ENCODE peak calls at places on chromosomes 7 and 10, in nine cellular contexts. S is IMR-90, E is keratinocyte, G is adipocyte, A is GM23248, Z is colonic mucosa, F is neural progenitor cell, Q is DND-41, W is HCT116. B is an unnamed sample. For H3K36me3, the result is how much of the 10 kb centered on the place peaks cover.

GRCh38 chr10:103859161-103860141 is 4.1 kb upstream of the SH3PXD2A start:
- DNase-seq in E (no peak), A (peak), G (peak), Z (peak), W (peak), Q (peak), F (peak), S (peak), B (peak)

GRCh38 chr7:30134523-30135270 is at the start of gene MTURN:
- DNase-seq in G (peak), F (peak), S (peak), Z (peak), E (peak), W (peak), Q (peak), A (peak), B (peak)

GRCh38 chr7:125122225-125122624 is 192.6 kb upstream of the POT1 start:
- DNase-seq in E (no peak), S (no peak), F (no peak), W (no peak), A (no peak), Q (no peak), G (peak), Z (no peak), B (peak)

GRCh38 chr7:73828107-73828803 is 2.5 kb upstream of the CLDN4 start:
- DNase-seq in F (no peak), W (peak), Z (peak), G (no peak), Q (no peak), S (peak), A (peak), E (no peak), B (peak)

GRCh38 chr7:1809070-1809469 is 139.0 kb downstream of the ELFN1 start:
- DNase-seq in Z (no peak), E (no peak), G (no peak), F (no peak), W (no peak), Q (no peak), A (no peak), S (no peak), B (no peak)

GRCh38 chr10:7797582-7797981 is 9.6 kb downstream of the ATP5F1C start:
- DNase-seq in Z (no peak), G (peak), F (no peak), W (peak), Q (no peak), E (no peak), A (peak), S (peak), B (peak)

GRCh38 chr10:32005050-32005449 is 51.2 kb downstream of the KIF5B start:
- DNase-seq in E (no peak), W (peak), G (peak), A (peak), S (peak), Z (peak), F (peak), Q (peak), B (peak)

GRCh38 chr10:131860806-131861440 is 39.9 kb upstream of the PPP2R2D start:
- DNase-seq in E (no peak), S (no peak), A (no peak), W (no peak), Q (no peak), G (no peak), F (no peak), Z (no peak), B (no peak)

GRCh38 chr7:155884225-155885161 is 72.2 kb upstream of the SHH start:
- DNase-seq in Q (no peak), W (no peak), A (no peak), E (no peak), Z (no peak), G (no peak), S (no peak), F (no peak), B (no peak)

GRCh38 chr7:155881471-155882350 is 69.4 kb upstream of the SHH start:
- DNase-seq in F (no peak), S (no peak), Z (no peak), G (no peak), W (no peak), E (no peak), A (no peak), Q (no peak), B (no peak)

GRCh38 chr7:155883491-155884224 is 71.4 kb upstream of the SHH start:
- DNase-seq in G (no peak), W (no peak), S (no peak), Z (no peak), E (no peak), A (no peak), F (no peak), Q (no peak), B (no peak)

GRCh38 chr7:155880721-155881120 is 68.5 kb upstream of the SHH start:
- DNase-seq in G (no peak), W (no peak), Q (no peak), S (no peak), Z (no peak), E (no peak), F (no peak), A (no peak), B (no peak)

GRCh38 chr7:155882596-155882995 is 70.3 kb upstream of the SHH start:
- DNase-seq in G (no peak), Z (no peak), A (peak), F (no peak), E (no peak), W (no peak), S (peak), Q (no peak), B (peak)
- H3K9ac ChIP-seq in G (no peak), Z (no peak), A (no peak), F (no peak), E (no peak), W (no peak), S (no peak), Q (no peak), B (no peak)

GRCh38 chr7:50372921-50373320 is 68.4 kb downstream of the IKZF1 start:
- DNase-seq in Q (no peak), A (no peak), S (no peak), F (no peak), Z (no peak), G (no peak), E (no peak), W (no peak), B (no peak)
- H3K36me3 ChIP-seq in Q (half or more), A (under half), S (under half), F (under half), Z (under half), G (under half), E (under half), W (under half), B (under half)

DNA sequence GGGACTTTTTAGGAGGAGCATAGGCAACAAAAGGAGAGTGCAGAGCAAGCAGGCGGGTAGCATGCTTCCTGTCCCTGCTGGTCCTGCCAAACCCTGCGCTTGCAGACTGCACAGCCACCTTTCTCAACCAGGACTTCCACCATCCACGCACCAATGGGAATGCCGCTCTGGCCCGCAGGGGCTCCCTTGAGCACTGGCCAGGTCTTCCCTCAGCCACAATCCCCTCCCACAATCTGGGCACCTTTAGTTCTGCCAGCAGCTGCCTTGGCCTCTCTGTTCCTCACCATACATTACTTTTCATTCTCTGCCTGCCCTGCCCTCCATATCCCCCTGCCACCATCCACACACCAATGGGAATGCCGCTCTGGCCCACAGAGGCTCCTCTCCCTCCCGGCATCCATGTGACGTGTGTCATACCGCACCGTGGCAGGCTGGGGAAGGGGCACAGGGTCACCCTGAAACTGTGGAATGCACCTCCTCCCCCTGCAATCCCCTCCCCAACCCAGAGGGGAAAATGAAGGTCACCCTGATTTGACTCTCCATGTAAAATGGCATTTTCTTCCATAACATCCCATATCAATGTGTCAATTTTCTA is 97.3 kb upstream of the MACROH2A2 start:
- DNase-seq in W (no peak), A (no peak), Z (no peak), G (no peak), E (no peak), Q (no peak), S (no peak), F (no peak), B (no peak)
- H3K9ac ChIP-seq in W (no peak), A (no peak), Z (no peak), G (no peak), E (no peak), Q (no peak), S (no peak), F (no peak), B (no peak)

GRCh38 chr10:97743169-97743945 is 6.4 kb downstream of the ZFYVE27 start:
- DNase-seq in G (no peak), S (no peak), W (no peak), E (no peak), A (no peak), Q (no peak), F (no peak), Z (no peak), B (no peak)

GRCh38 chr10:97736902-97737769 is at the start of gene ZFYVE27:
- DNase-seq in A (peak), S (peak), W (peak), G (peak), Q (peak), E (peak), F (peak), Z (peak), B (peak)

GRCh38 chr10:97738616-97739015 is 1.7 kb downstream of the ZFYVE27 start:
- DNase-seq in Z (no peak), E (no peak), G (no peak), F (no peak), Q (no peak), W (no peak), A (no peak), S (no peak), B (no peak)

GRCh38 chr10:97737770-97738265 is 890 bp downstream of the ZFYVE27 start:
- DNase-seq in W (no peak), G (no peak), Q (no peak), Z (no peak), E (no peak), S (peak), F (no peak), A (no peak), B (peak)

GRCh38 chr10:97740613-97741012 is 3.7 kb downstream of the ZFYVE27 start:
- DNase-seq in A (no peak), E (no peak), G (no peak), Z (no peak), W (no peak), Q (no peak), S (no peak), F (no peak), B (no peak)
- H3K36me3 ChIP-seq in A (under half), E (under half), G (under half), Z (under half), W (under half), Q (half or more), S (under half), F (under half), B (under half)

DNA sequence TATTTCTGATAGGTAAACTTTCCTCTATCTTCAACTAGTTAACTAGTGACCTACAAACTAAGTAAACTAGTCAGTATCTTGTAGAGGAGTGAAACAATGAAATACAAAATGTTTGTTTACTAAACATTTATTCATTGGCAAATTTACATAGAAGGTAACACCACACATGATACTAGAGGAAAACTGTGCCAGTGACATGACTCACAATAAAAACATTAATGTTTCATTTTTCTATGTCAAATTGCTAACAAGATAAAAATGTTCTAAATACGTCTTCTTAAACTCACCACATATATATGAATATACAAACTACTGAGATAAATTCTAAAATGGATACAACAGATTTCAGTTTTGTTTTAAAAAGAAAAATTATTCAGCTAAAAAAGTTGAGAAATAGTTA is 471.3 kb downstream of the PARD3 start:
- DNase-seq in W (no peak), F (no peak), Q (no peak), A (peak), S (peak), Z (no peak), E (no peak), G (peak), B (peak)
- H3K9ac ChIP-seq in W (no peak), F (no peak), Q (no peak), A (no peak), S (no peak), Z (no peak), E (no peak), G (no peak), B (no peak)

GRCh38 chr10:122234416-122234815 is 36.7 kb upstream of the BTBD16 start:
- DNase-seq in S (peak), Q (no peak), E (no peak), F (peak), G (no peak), Z (no peak), W (no peak), A (no peak), B (no peak)
- H3K36me3 ChIP-seq in S (under half), Q (under half), E (under half), F (under half), G (under half), Z (under half), W (under half), A (under half), B (under half)

DNA sequence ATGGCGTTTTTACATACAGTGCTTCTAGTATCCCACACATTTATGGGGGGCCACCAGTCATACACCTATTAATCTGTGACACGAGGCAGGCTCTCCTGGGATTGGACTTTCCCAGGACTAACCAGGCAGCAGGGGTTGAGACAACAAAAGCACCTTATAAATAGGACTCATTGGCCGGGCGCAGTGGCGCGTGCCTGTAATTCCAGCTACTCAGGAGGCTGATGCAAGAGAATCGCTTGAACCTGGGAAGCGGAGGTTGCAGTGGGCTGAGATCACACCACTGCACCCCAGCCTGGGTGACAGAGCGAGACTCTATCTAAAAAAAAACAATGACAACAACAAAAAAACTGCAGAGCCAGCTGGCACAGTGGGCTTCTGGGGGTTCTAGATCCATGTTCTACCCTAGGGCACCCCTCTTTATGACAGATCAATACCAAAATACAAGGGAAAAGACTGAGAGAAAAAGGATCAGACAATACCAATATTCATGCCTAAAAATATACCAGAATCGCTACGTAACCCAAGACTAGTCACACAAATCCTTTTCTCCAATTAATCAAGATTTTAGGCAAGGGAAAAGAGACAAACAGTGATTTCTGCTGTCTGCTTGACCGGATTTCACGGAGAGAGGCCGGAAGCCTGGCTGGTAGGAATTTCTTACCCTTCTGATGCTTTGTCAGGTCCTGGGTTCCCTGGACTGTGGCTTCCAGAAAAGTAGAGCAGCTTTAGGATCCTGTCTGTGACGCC is 98.4 kb upstream of the CCNY start:
- DNase-seq in W (no peak), F (no peak), Q (no peak), G (no peak), Z (no peak), S (no peak), E (no peak), A (no peak), B (no peak)
- H3K9ac ChIP-seq in W (no peak), F (no peak), Q (no peak), G (no peak), Z (no peak), S (no peak), E (no peak), A (no peak), B (no peak)

DNA sequence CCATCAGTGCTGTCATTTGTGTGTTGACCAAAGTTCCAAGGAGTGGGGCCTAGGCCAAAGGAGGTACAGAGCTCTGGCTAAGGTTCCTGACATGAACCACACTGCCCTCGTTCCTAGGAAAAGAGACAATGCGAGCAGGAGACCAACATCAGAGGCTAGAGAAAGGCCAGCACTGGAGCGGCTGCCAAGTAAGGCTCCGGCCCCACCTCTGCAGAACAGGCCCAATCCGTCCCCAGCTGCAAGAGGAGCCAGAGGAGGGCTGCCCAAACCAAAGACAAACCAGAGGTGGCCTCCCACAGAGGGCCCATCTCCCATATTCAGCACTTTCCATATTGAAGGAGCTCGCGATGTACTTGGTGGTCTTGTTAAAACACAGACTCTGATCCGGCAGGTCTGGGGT is 81.0 kb downstream of the FAM53B start:
- DNase-seq in S (no peak), F (no peak), Z (no peak), W (no peak), Q (no peak), A (no peak), E (no peak), G (no peak), B (no peak)
- H3K36me3 ChIP-seq in S (under half), F (under half), Z (under half), W (under half), Q (half or more), A (under half), E (under half), G (under half), B (under half)

GRCh38 chr7:97006951-97007861 is 1.9 kb downstream of the DLX6 start:
- DNase-seq in Z (no peak), Q (no peak), E (no peak), A (no peak), S (no peak), G (no peak), F (peak), W (no peak), B (no peak)
- H3K9ac ChIP-seq in Z (no peak), Q (no peak), E (no peak), A (no peak), S (no peak), G (no peak), F (no peak), W (no peak), B (no peak)